ENCODE peak calls at places on chromosomes 7 and 10, in four cellular contexts. S is neural progenitor cell, P is HepG2, E is H1. M is an unnamed sample.

GRCh38 chr7:154304740-154305679 is 252.8 kb downstream of the DPP6 start:
- DNase-seq in S (peak), P (no peak), E (peak), M (no peak)

GRCh38 chr7:90629306-90629918 is 33.3 kb downstream of the CDK14 start:
- DNase-seq in E (no peak), P (peak), S (peak), M (peak)

GRCh38 chr7:66664590-66665293 is 36.1 kb downstream of the KCTD7 start:
- DNase-seq in P (no peak), E (no peak), S (no peak), M (peak)

GRCh38 chr10:84238909-84239308 is 2.4 kb downstream of the LRIT1 start:
- DNase-seq in P (no peak), E (no peak), S (no peak), M (peak)

GRCh38 chr10:133465950-133466474 is 12.3 kb downstream of the SCART1 start:
- DNase-seq in P (no peak), E (no peak), S (no peak), M (no peak)

GRCh38 chr7:139948167-139948566 is 114.6 kb downstream of the PARP12 start:
- DNase-seq in P (no peak), E (no peak), S (no peak), M (no peak)

GRCh38 chr7:152435384-152436278 is at the start of gene KMT2C:
- DNase-seq in E (peak), P (no peak), S (peak), M (peak)

GRCh38 chr7:95578299-95578855 is 17.9 kb downstream of the PDK4 start:
- DNase-seq in E (no peak), S (no peak), P (no peak), M (no peak)

GRCh38 chr10:97109562-97109961 is 76.2 kb downstream of the SLIT1 start:
- DNase-seq in E (no peak), P (no peak), S (no peak), M (no peak)

GRCh38 chr7:90708841-90709317 is 112.8 kb downstream of the CDK14 start:
- DNase-seq in P (peak), E (peak), S (peak), M (peak)

GRCh38 chr10:29356931-29357330 is 68.1 kb downstream of the LYZL1 start:
- DNase-seq in S (no peak), E (no peak), P (peak), M (no peak)

GRCh38 chr10:43814611-43815010 is 165.9 kb upstream of the ZNF32 start:
- DNase-seq in P (no peak), E (no peak), S (no peak), M (no peak)

GRCh38 chr10:8283166-8283905 is 228.8 kb downstream of the GATA3 start:
- DNase-seq in P (no peak), E (no peak), S (no peak), M (no peak)

GRCh38 chr7:129095258-129095657 is 40.3 kb upstream of the TNPO3 start:
- DNase-seq in S (no peak), P (no peak), E (no peak), M (no peak)

GRCh38 chr10:76428541-76429330 is 997.3 kb downstream of the LRMDA start:
- DNase-seq in E (no peak), S (no peak), P (no peak), M (peak)

GRCh38 chr7:124724079-124724478 is 41.5 kb downstream of the GPR37 start:
- DNase-seq in E (no peak), S (no peak), P (no peak), M (no peak)

GRCh38 chr7:143882020-143882610 is 19.9 kb downstream of the TCAF1 start:
- DNase-seq in S (peak), E (peak), P (peak), M (peak)

GRCh38 chr10:127386606-127387327 is 162.3 kb upstream of the NPS start:
- DNase-seq in S (peak), E (no peak), P (no peak), M (no peak)

GRCh38 chr10:104648421-104648820 is 7.3 kb downstream of the SORCS3 start:
- DNase-seq in S (no peak), P (no peak), E (no peak), M (no peak)

M was measured in mesenchymal stem cell.